ENCODE peak calls at places on chromosomes 16 and 17, in five cellular contexts. One of them, this sample, is unnamed.

GRCh38 chr17:80968602-80969029 is 23.0 kb upstream of the CHMP6 start:
- DNase-seq in C1 segment of cervical spinal cord: peak
- DNase-seq in central memory CD8-positive, alpha-beta T cell: no peak
- DNase-seq in T-helper 17 cell: no peak
- DNase-seq in right lobe of liver: no peak
- DNase-seq in this sample: no peak

GRCh38 chr17:17361543-17362511 is 58.7 kb downstream of the NT5M start:
- DNase-seq in C1 segment of cervical spinal cord: no peak
- DNase-seq in central memory CD8-positive, alpha-beta T cell: no peak
- DNase-seq in T-helper 17 cell: no peak
- DNase-seq in right lobe of liver: peak
- DNase-seq in this sample: no peak

GRCh38 chr16:15811778-15812750 is 44.8 kb downstream of the MYH11 start:
- DNase-seq in C1 segment of cervical spinal cord: no peak
- DNase-seq in central memory CD8-positive, alpha-beta T cell: no peak
- DNase-seq in T-helper 17 cell: no peak
- DNase-seq in right lobe of liver: no peak
- DNase-seq in this sample: peak

GRCh38 chr17:49106366-49107210 is 26.0 kb upstream of the B4GALNT2 start:
- DNase-seq in C1 segment of cervical spinal cord: no peak
- DNase-seq in central memory CD8-positive, alpha-beta T cell: no peak
- DNase-seq in T-helper 17 cell: no peak
- DNase-seq in right lobe of liver: no peak
- DNase-seq in this sample: no peak

GRCh38 chr16:58301052-58301451 is 6.2 kb upstream of the PRSS54 start:
- DNase-seq in C1 segment of cervical spinal cord: no peak
- DNase-seq in central memory CD8-positive, alpha-beta T cell: no peak
- DNase-seq in T-helper 17 cell: no peak
- DNase-seq in right lobe of liver: no peak
- DNase-seq in this sample: no peak

GRCh38 chr17:45127209-45127582 is 5.1 kb downstream of the PLCD3 start:
- DNase-seq in C1 segment of cervical spinal cord: no peak
- DNase-seq in central memory CD8-positive, alpha-beta T cell: no peak
- DNase-seq in T-helper 17 cell: no peak
- DNase-seq in right lobe of liver: no peak
- DNase-seq in this sample: no peak

GRCh38 chr16:47574091-47575054 is 113.2 kb downstream of the PHKB start:
- DNase-seq in C1 segment of cervical spinal cord: no peak
- DNase-seq in central memory CD8-positive, alpha-beta T cell: no peak
- DNase-seq in T-helper 17 cell: no peak
- DNase-seq in right lobe of liver: no peak
- DNase-seq in this sample: peak

GRCh38 chr16:22318690-22319358 is 21.6 kb downstream of the POLR3E start:
- DNase-seq in C1 segment of cervical spinal cord: no peak
- DNase-seq in central memory CD8-positive, alpha-beta T cell: peak
- DNase-seq in T-helper 17 cell: peak
- DNase-seq in right lobe of liver: peak
- DNase-seq in this sample: no peak

GRCh38 chr17:64940055-64940454 is 20.8 kb upstream of the LRRC37A3 start:
- DNase-seq in C1 segment of cervical spinal cord: no peak
- DNase-seq in central memory CD8-positive, alpha-beta T cell: no peak
- DNase-seq in T-helper 17 cell: no peak
- DNase-seq in right lobe of liver: no peak
- DNase-seq in this sample: no peak

GRCh38 chr16:16151315-16151714 is 72.0 kb downstream of the ABCC6 start:
- DNase-seq in C1 segment of cervical spinal cord: no peak
- DNase-seq in central memory CD8-positive, alpha-beta T cell: no peak
- DNase-seq in T-helper 17 cell: no peak
- DNase-seq in right lobe of liver: no peak
- DNase-seq in this sample: no peak

GRCh38 chr17:56173026-56173425 is 19.8 kb downstream of the ANKFN1 start:
- DNase-seq in C1 segment of cervical spinal cord: no peak
- DNase-seq in central memory CD8-positive, alpha-beta T cell: no peak
- DNase-seq in T-helper 17 cell: no peak
- DNase-seq in right lobe of liver: no peak
- DNase-seq in this sample: no peak

GRCh38 chr16:1305823-1306222 is 3.6 kb upstream of the UBE2I start:
- DNase-seq in C1 segment of cervical spinal cord: no peak
- DNase-seq in central memory CD8-positive, alpha-beta T cell: no peak
- DNase-seq in T-helper 17 cell: no peak
- DNase-seq in right lobe of liver: no peak
- DNase-seq in this sample: no peak

GRCh38 chr17:59706900-59707181 is 389 bp downstream of the PTRH2 start:
- DNase-seq in C1 segment of cervical spinal cord: no peak
- DNase-seq in central memory CD8-positive, alpha-beta T cell: no peak
- DNase-seq in T-helper 17 cell: no peak
- DNase-seq in right lobe of liver: no peak
- DNase-seq in this sample: no peak

GRCh38 chr16:87416826-87417471 is 24.8 kb downstream of the MAP1LC3B start:
- DNase-seq in C1 segment of cervical spinal cord: no peak
- DNase-seq in central memory CD8-positive, alpha-beta T cell: no peak
- DNase-seq in T-helper 17 cell: no peak
- DNase-seq in right lobe of liver: no peak
- DNase-seq in this sample: no peak

GRCh38 chr16:84616515-84616914 is 1.4 kb downstream of the COTL1 start:
- DNase-seq in C1 segment of cervical spinal cord: no peak
- DNase-seq in central memory CD8-positive, alpha-beta T cell: no peak
- DNase-seq in T-helper 17 cell: no peak
- DNase-seq in right lobe of liver: no peak
- DNase-seq in this sample: no peak

GRCh38 chr16:15507959-15508336 is 73.6 kb downstream of the BMERB1 start:
- DNase-seq in C1 segment of cervical spinal cord: no peak
- DNase-seq in central memory CD8-positive, alpha-beta T cell: no peak
- DNase-seq in T-helper 17 cell: no peak
- DNase-seq in right lobe of liver: no peak
- DNase-seq in this sample: no peak

GRCh38 chr17:55175788-55176425 is 88.9 kb upstream of the HLF start:
- DNase-seq in C1 segment of cervical spinal cord: no peak
- DNase-seq in central memory CD8-positive, alpha-beta T cell: no peak
- DNase-seq in T-helper 17 cell: no peak
- DNase-seq in right lobe of liver: no peak
- DNase-seq in this sample: no peak

GRCh38 chr17:72092710-72093322 is 28.0 kb upstream of the SOX9 start:
- DNase-seq in C1 segment of cervical spinal cord: no peak
- DNase-seq in central memory CD8-positive, alpha-beta T cell: no peak
- DNase-seq in T-helper 17 cell: no peak
- DNase-seq in right lobe of liver: peak
- DNase-seq in this sample: no peak

GRCh38 chr16:85136705-85137322 is 24.5 kb upstream of the CIBAR2 start:
- DNase-seq in C1 segment of cervical spinal cord: no peak
- DNase-seq in central memory CD8-positive, alpha-beta T cell: no peak
- DNase-seq in T-helper 17 cell: no peak
- DNase-seq in right lobe of liver: peak
- DNase-seq in this sample: no peak

GRCh38 chr16:28264656-28265055 is 27.7 kb upstream of the SBK1 start:
- DNase-seq in C1 segment of cervical spinal cord: no peak
- DNase-seq in central memory CD8-positive, alpha-beta T cell: no peak
- DNase-seq in T-helper 17 cell: no peak
- DNase-seq in right lobe of liver: no peak
- DNase-seq in this sample: no peak

GRCh38 chr17:44197980-44198720 is 1.5 kb downstream of the ATXN7L3 start:
- DNase-seq in C1 segment of cervical spinal cord: no peak
- DNase-seq in central memory CD8-positive, alpha-beta T cell: no peak
- DNase-seq in T-helper 17 cell: no peak
- DNase-seq in right lobe of liver: no peak
- DNase-seq in this sample: no peak

GRCh38 chr16:56989988-56990387 is 631 bp downstream of the NLRC5 start:
- DNase-seq in C1 segment of cervical spinal cord: no peak
- DNase-seq in central memory CD8-positive, alpha-beta T cell: no peak
- DNase-seq in T-helper 17 cell: no peak
- DNase-seq in right lobe of liver: peak
- DNase-seq in this sample: no peak

This sample was measured in epithelial cell of prostate.